ENCODE peak calls at places on chromosomes 11 and 22, in six cellular contexts. I, K, Y, M, W and H are unnamed samples.

GRCh38 chr11:133228406-133229330 is 303.6 kb downstream of the OPCML start:
- ATAC-seq in I (no peak), K (no peak), W (no peak), M (no peak), Y (no peak), H (peak; percentile 22)

GRCh38 chr11:586376-587316 is 10.4 kb downstream of the PHRF1 start:
- ATAC-seq in K (peak; percentile 24), W (no peak), M (no peak), Y (no peak), I (peak; percentile 44), H (no peak)

GRCh38 chr11:131108780-131109179 is 192.5 kb upstream of the SNX19 start:
- ATAC-seq in Y (no peak), I (no peak), M (peak; percentile 80), W (no peak), K (no peak), H (no peak)

GRCh38 chr11:126053340-126054286 is 9.1 kb downstream of the CDON start:
- ATAC-seq in W (no peak), Y (peak; percentile 15), K (no peak), M (no peak), I (no peak), H (no peak)

GRCh38 chr11:61962213-61963015 is 5.0 kb downstream of the FTH1 start:
- ATAC-seq in K (peak; percentile 47), Y (no peak), M (peak; percentile 0), I (peak; percentile 34), W (peak; percentile 1), H (no peak)

GRCh38 chr11:132051704-132052103 is 681.3 kb downstream of the NTM start:
- ATAC-seq in K (no peak), M (no peak), I (no peak), W (no peak), Y (no peak), H (no peak)

GRCh38 chr11:1750481-1750839 is at the start of gene IFITM10:
- ATAC-seq in Y (no peak), K (peak; percentile 61), I (peak; percentile 16), M (peak; percentile 2), W (peak; percentile 53), H (peak; percentile 14)

GRCh38 chr11:71489311-71490043 is 36.5 kb downstream of the NADSYN1 start:
- ATAC-seq in Y (peak; percentile 99), I (no peak), K (peak; percentile 66), M (no peak), W (no peak), H (no peak)

GRCh38 chr22:22450343-22450839 is 58.2 kb downstream of the ZNF280B start:
- ATAC-seq in I (no peak), M (peak; percentile 67), K (no peak), W (peak; percentile 69), Y (peak; percentile 100), H (peak; percentile 43)

GRCh38 chr11:78547931-78548705 is 26.5 kb downstream of the NARS2 start:
- ATAC-seq in W (no peak), M (no peak), I (no peak), Y (no peak), K (no peak), H (no peak)

GRCh38 chr11:72358461-72359405 is 75.6 kb downstream of the CLPB start:
- ATAC-seq in I (no peak), M (peak; percentile 54), W (peak; percentile 45), Y (no peak), K (no peak), H (no peak)

GRCh38 chr11:87019582-87020271 is 18.0 kb upstream of the TMEM135 start:
- ATAC-seq in I (peak; percentile 53), Y (no peak), W (peak; percentile 30), M (no peak), K (no peak), H (no peak)

GRCh38 chr11:107157809-107158187 is 139.5 kb upstream of the GUCY1A2 start:
- ATAC-seq in I (peak; percentile 80), W (no peak), M (no peak), K (peak; percentile 53), Y (no peak), H (no peak)

GRCh38 chr11:34606326-34607120 is 14.4 kb upstream of the EHF start:
- ATAC-seq in W (no peak), K (no peak), I (peak; percentile 43), M (no peak), Y (no peak), H (no peak)

GRCh38 chr11:129950319-129951034 is 52.2 kb downstream of the PRDM10 start:
- ATAC-seq in Y (no peak), K (no peak), I (no peak), W (peak; percentile 79), M (peak; percentile 72), H (peak; percentile 61)

GRCh38 chr11:120907971-120908370 is 115.9 kb upstream of the TBCEL start:
- ATAC-seq in I (no peak), W (no peak), Y (no peak), M (no peak), K (no peak), H (no peak)

GRCh38 chr11:123129920-123130319 is 65.1 kb downstream of the CLMP start:
- ATAC-seq in Y (no peak), I (no peak), W (no peak), K (peak; percentile 25), M (no peak), H (peak; percentile 29)

GRCh38 chr11:105070221-105070789 is 25.2 kb upstream of the CARD16 start:
- ATAC-seq in K (no peak), Y (no peak), I (no peak), W (no peak), M (no peak), H (no peak)

GRCh38 chr22:35306350-35306967 is 6.8 kb downstream of the TOM1 start:
- ATAC-seq in W (no peak), I (no peak), Y (peak; percentile 1), M (no peak), K (no peak), H (no peak)

GRCh38 chr22:29605236-29605850 is 1.9 kb downstream of the NF2 start:
- ATAC-seq in I (no peak), Y (no peak), M (no peak), K (no peak), W (no peak), H (no peak)

GRCh38 chr11:75858613-75859012 is 43.6 kb downstream of the UVRAG start:
- ATAC-seq in I (no peak), W (no peak), Y (no peak), K (no peak), M (peak; percentile 37), H (no peak)

GRCh38 chr22:23458663-23459541 is 121.2 kb downstream of the IGLL1 start:
- ATAC-seq in W (no peak), M (no peak), Y (no peak), K (no peak), I (peak; percentile 56), H (no peak)

GRCh38 chr11:64522843-64523242 is 68.2 kb upstream of the SLC22A12 start:
- ATAC-seq in I (no peak), M (no peak), Y (no peak), W (no peak), K (no peak), H (no peak)

GRCh38 chr11:109377039-109377742 is 44.8 kb upstream of the C11orf87 start:
- ATAC-seq in Y (no peak), I (no peak), K (no peak), W (no peak), M (no peak), H (no peak)

GRCh38 chr11:16925495-16926065 is 88.6 kb downstream of the PLEKHA7 start:
- ATAC-seq in K (peak; percentile 79), M (peak; percentile 71), I (peak; percentile 83), Y (peak; percentile 56), W (no peak), H (peak; percentile 70)

GRCh38 chr11:78339945-78340344 is 77.7 kb downstream of the GAB2 start:
- ATAC-seq in K (no peak), Y (no peak), I (no peak), M (no peak), W (peak; percentile 8), H (no peak)

GRCh38 chr11:68128682-68129327 is 7.6 kb upstream of the CHKA start:
- ATAC-seq in W (peak; percentile 79), M (peak; percentile 35), Y (no peak), I (peak; percentile 54), K (no peak), H (peak; percentile 62)

GRCh38 chr11:985435-985834 is 51.1 kb downstream of the MUC6 start:
- ATAC-seq in Y (no peak), I (no peak), M (peak; percentile 77), W (no peak), K (no peak), H (no peak)

GRCh38 chr11:72075109-72075508 is 5.2 kb downstream of the NUMA1 start:
- ATAC-seq in W (peak; percentile 42), M (no peak), I (no peak), Y (peak; percentile 28), K (peak; percentile 20), H (no peak)

GRCh38 chr22:44804327-44804726 is 52.0 kb downstream of the ARHGAP8 start:
- ATAC-seq in I (no peak), W (no peak), M (no peak), K (no peak), Y (no peak), H (no peak)
- H3K27ac ChIP-seq in I (no peak overlapping the region), W (no peak overlapping the region), M (no peak overlapping the region), K (no peak overlapping the region), Y (no peak overlapping the region), H (no peak overlapping the region)

GRCh38 chr11:101262258-101262657 is 132.6 kb upstream of the PGR start:
- ATAC-seq in K (no peak), M (no peak), W (no peak), Y (no peak), I (no peak), H (no peak)
- TF ChIP-seq EP300 in K (no peak), M (no peak), W (no peak), Y (no peak), I (no peak), H (no peak)

DNA sequence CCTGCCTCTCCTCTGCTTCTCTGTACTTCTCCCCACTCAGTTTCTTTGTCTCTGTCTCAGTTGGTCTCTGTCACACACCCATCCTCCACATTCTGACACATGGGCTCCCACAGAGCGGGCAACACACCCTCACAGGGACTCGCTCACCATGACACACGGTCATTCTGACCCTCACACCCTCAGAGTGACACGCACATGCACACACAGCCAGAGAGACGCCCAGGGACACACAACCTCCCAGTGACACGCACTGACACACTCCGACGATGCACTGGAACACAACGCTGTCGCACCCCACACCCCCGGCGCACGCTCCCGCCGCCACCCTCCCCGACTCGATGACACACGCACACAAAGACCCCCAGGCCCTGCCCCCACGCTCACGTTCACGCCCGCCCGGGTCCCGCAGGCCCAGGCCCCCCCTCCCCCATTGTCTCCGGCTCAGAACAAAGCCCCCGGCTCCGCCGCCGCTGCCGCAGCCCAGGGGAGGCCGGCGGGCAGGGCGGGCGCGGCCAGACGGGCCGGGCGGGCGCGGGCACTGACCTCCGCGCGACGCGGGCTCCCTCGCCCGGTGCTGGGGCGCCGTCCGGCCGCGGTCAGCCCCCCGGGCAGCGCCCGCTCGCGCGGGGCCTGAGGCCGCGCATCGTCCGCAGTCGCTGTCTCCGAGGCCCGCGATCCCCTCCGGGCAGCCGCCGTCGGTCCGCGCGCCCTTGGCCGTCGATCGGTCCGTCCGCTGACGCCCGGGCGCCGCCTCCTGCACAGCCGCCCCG is 404 bp downstream of the DCHS1 start:
- ATAC-seq in W (no peak), M (peak; percentile 38), Y (no peak), K (no peak), I (peak; percentile 73), H (peak; percentile 61)
- H3K27ac ChIP-seq in W (no peak overlapping the region), M (peak overlapping the region; percentile 69), Y (no peak overlapping the region), K (no peak overlapping the region), I (no peak overlapping the region), H (peak overlapping the region; percentile 86)

DNA sequence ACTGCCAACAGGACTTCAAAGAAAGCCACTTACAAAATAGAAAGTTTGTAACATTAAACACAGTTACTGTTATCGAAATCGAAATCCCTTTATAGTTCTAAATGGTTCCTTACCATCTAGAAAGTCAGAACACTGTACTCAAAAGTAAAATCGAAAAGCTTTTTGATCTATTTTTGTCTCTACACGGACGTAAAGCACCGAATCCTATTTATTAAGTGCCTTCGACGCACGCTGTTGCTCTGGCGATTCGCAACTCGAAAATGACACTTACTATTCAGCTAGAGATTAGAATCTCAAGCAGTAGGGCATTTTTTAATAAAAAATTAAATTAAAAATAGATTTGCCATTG is 78.3 kb downstream of the LARGE1 start:
- ATAC-seq in M (no peak), W (no peak), Y (no peak), I (no peak), K (no peak), H (no peak)
- TF ChIP-seq EP300 in M (no peak), W (no peak), Y (no peak), I (no peak), K (no peak), H (no peak)